ENCODE peak calls at places on chromosomes 16 and 17, in seven cellular contexts. C is choroid plexus epithelial cell, M is PC-3, Z is lower leg skin, P is brain microvascular endothelial cell, Q is left lung, B is AG10803. D is an unnamed sample.

GRCh38 chr16:48526058-48526957 is 83.7 kb downstream of the N4BP1 start:
- DNase-seq in C (peak), M (peak), Z (no peak), P (no peak), Q (peak), B (no peak), D (no peak)

GRCh38 chr16:49649013-49649785 is 206.7 kb downstream of the ZNF423 start:
- DNase-seq in C (peak), M (peak), Z (no peak), P (peak), Q (no peak), B (no peak), D (no peak)

GRCh38 chr16:7509919-7510705 is 177.5 kb downstream of the RBFOX1 start:
- DNase-seq in C (no peak), M (no peak), Z (no peak), P (no peak), Q (no peak), B (no peak), D (no peak)

GRCh38 chr17:7260601-7261376 is 1.5 kb downstream of the CLDN7 start:
- DNase-seq in C (no peak), M (peak), Z (no peak), P (no peak), Q (peak), B (no peak), D (no peak)

GRCh38 chr16:2237552-2238395 is 1.5 kb downstream of the DNASE1L2 start:
- DNase-seq in C (no peak), M (no peak), Z (no peak), P (no peak), Q (no peak), B (no peak), D (no peak)

GRCh38 chr17:55210292-55210691 is 54.5 kb upstream of the HLF start:
- DNase-seq in C (no peak), M (no peak), Z (no peak), P (no peak), Q (no peak), B (no peak), D (no peak)

GRCh38 chr16:2151188-2152091 is 3.0 kb downstream of the RAB26 start:
- DNase-seq in C (no peak), M (no peak), Z (no peak), P (no peak), Q (no peak), B (no peak), D (no peak)

GRCh38 chr16:27383511-27384243 is 18.3 kb upstream of the IL21R start:
- DNase-seq in C (no peak), M (no peak), Z (no peak), P (no peak), Q (peak), B (no peak), D (no peak)

GRCh38 chr17:28843810-28844137 is 1.2 kb upstream of the FAM222B start:
- DNase-seq in C (no peak), M (no peak), Z (no peak), P (no peak), Q (no peak), B (no peak), D (no peak)

GRCh38 chr16:50368410-50369132 is at the start of gene BRD7:
- DNase-seq in C (peak), M (peak), Z (no peak), P (peak), Q (peak), B (peak), D (no peak)

GRCh38 chr17:14940112-14940945 is 324.8 kb downstream of the PMP22 start:
- DNase-seq in C (peak), M (no peak), Z (no peak), P (no peak), Q (no peak), B (peak), D (no peak)

GRCh38 chr17:55795098-55795497 is 44.2 kb downstream of the PCTP start:
- DNase-seq in C (no peak), M (peak), Z (no peak), P (no peak), Q (no peak), B (no peak), D (no peak)

GRCh38 chr17:6928193-6928592 is 67.7 kb upstream of the ALOX12 start:
- DNase-seq in C (no peak), M (no peak), Z (no peak), P (no peak), Q (no peak), B (no peak), D (no peak)

GRCh38 chr16:52069866-52070265 is 477.1 kb downstream of the TOX3 start:
- DNase-seq in C (peak), M (peak), Z (no peak), P (peak), Q (no peak), B (peak), D (no peak)

GRCh38 chr16:4765511-4766474 is 1.2 kb downstream of the ZNF500 start:
- DNase-seq in C (no peak), M (no peak), Z (no peak), P (no peak), Q (no peak), B (no peak), D (no peak)

GRCh38 chr16:55671206-55671973 is 15.6 kb downstream of the SLC6A2 start:
- DNase-seq in C (no peak), M (no peak), Z (no peak), P (no peak), Q (no peak), B (no peak), D (no peak)

GRCh38 chr17:45316271-45317112 is at the start of gene MAP3K14:
- DNase-seq in C (peak), M (peak), Z (no peak), P (no peak), Q (peak), B (peak), D (no peak)
- TF ChIP-seq CTCF in C (peak), M (no peak), Z (no peak), P (peak), Q (no peak), B (peak), D (peak)

GRCh38 chr17:36661047-36661666 is 59.8 kb downstream of the MRM1 start:
- DNase-seq in C (no peak), M (no peak), Z (no peak), P (no peak), Q (no peak), B (no peak), D (no peak)
- H3K4me3 ChIP-seq in C (no peak), M (no peak), Z (no peak), P (no peak), Q (no peak), B (no peak), D (no peak)

GRCh38 chr17:48663134-48663924 is 37.2 kb upstream of the HOXB9 start:
- DNase-seq in C (no peak), M (peak), Z (no peak), P (no peak), Q (no peak), B (no peak), D (no peak)
- TF ChIP-seq CTCF in C (peak), M (peak), Z (no peak), P (peak), Q (no peak), B (no peak), D (peak)

GRCh38 chr16:11098601-11099377 is 154.4 kb downstream of the CLEC16A start:
- DNase-seq in C (no peak), M (no peak), Z (no peak), P (no peak), Q (no peak), B (no peak), D (no peak)

GRCh38 chr16:11095935-11096334 is 151.6 kb downstream of the CLEC16A start:
- DNase-seq in C (no peak), M (no peak), Z (no peak), P (no peak), Q (no peak), B (no peak), D (no peak)

GRCh38 chr16:11097782-11098167 is 153.4 kb downstream of the CLEC16A start:
- DNase-seq in C (no peak), M (no peak), Z (no peak), P (no peak), Q (no peak), B (no peak), D (no peak)

GRCh38 chr16:11094838-11095565 is 150.6 kb downstream of the CLEC16A start:
- DNase-seq in C (no peak), M (no peak), Z (no peak), P (no peak), Q (no peak), B (no peak), D (no peak)

GRCh38 chr16:11097094-11097781 is 152.9 kb downstream of the CLEC16A start:
- DNase-seq in C (no peak), M (no peak), Z (no peak), P (no peak), Q (no peak), B (no peak), D (no peak)
- H3K4me3 ChIP-seq in C (no peak), M (no peak), Z (no peak), P (no peak), Q (no peak), B (no peak), D (no peak)

DNA sequence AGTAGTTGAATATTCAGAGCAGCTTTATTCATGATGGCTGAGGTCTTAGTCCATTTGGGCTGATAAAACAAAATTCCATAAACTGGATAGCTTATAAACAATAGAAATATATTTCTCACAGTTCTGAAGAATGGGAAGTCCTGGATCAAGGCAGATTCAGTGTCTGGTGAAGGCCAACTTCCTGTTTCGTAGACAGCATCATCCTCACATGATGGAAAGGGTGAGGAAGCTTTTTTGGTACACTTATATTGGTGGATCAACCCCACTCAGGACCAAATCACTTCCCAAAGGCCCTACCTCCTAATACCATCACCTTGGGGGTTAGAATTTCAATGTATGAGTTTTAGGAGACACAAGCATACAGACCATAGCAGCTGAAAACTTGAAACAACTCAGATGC is 224.2 kb downstream of the CYB561 start:
- DNase-seq in C (no peak), M (no peak), Z (no peak), P (no peak), Q (no peak), B (no peak), D (no peak)
- TF ChIP-seq CTCF in C (no peak), M (no peak), Z (no peak), P (no peak), Q (no peak), B (no peak), D (no peak)

GRCh38 chr17:36188891-36189306 is 7.7 kb downstream of the CCL3L1 start:
- DNase-seq in C (no peak), M (no peak), Z (peak), P (no peak), Q (no peak), B (no peak), D (no peak)

GRCh38 chr17:36183811-36184765 is 7.7 kb upstream of the TBC1D3B start:
- DNase-seq in C (no peak), M (no peak), Z (no peak), P (no peak), Q (no peak), B (no peak), D (no peak)

GRCh38 chr17:36185416-36185815 is 9.0 kb upstream of the TBC1D3B start:
- DNase-seq in C (no peak), M (no peak), Z (no peak), P (no peak), Q (no peak), B (no peak), D (no peak)

GRCh38 chr17:36182176-36183000 is 6.0 kb upstream of the TBC1D3B start:
- DNase-seq in C (peak), M (no peak), Z (no peak), P (no peak), Q (no peak), B (no peak), D (no peak)

GRCh38 chr17:36183001-36183810 is 6.8 kb upstream of the TBC1D3B start:
- DNase-seq in C (peak), M (peak), Z (no peak), P (peak), Q (peak), B (peak), D (peak)
- H3K4me3 ChIP-seq in C (peak), M (peak), Z (peak), P (peak), Q (peak), B (peak), D (peak)

GRCh38 chr16:72848759-72849664 is 198.9 kb downstream of the ZFHX3 start:
- DNase-seq in C (peak), M (peak), Z (peak), P (peak), Q (peak), B (peak), D (peak)

GRCh38 chr16:72846594-72846993 is 201.3 kb downstream of the ZFHX3 start:
- DNase-seq in C (no peak), M (no peak), Z (no peak), P (no peak), Q (no peak), B (no peak), D (no peak)

GRCh38 chr16:72845322-72846020 is 202.5 kb downstream of the ZFHX3 start:
- DNase-seq in C (no peak), M (no peak), Z (no peak), P (no peak), Q (no peak), B (no peak), D (no peak)

GRCh38 chr16:72848045-72848410 is 199.9 kb downstream of the ZFHX3 start:
- DNase-seq in C (no peak), M (no peak), Z (no peak), P (no peak), Q (no peak), B (no peak), D (no peak)

GRCh38 chr16:72847187-72848044 is 200.5 kb downstream of the ZFHX3 start:
- DNase-seq in C (peak), M (peak), Z (no peak), P (peak), Q (no peak), B (peak), D (no peak)
- TF ChIP-seq CTCF in C (peak), M (peak), Z (no peak), P (peak), Q (no peak), B (peak), D (peak)

GRCh38 chr16:10870808-10871156 is 6.2 kb upstream of the CIITA start:
- DNase-seq in C (no peak), M (no peak), Z (no peak), P (no peak), Q (no peak), B (no peak), D (no peak)
- H3K4me3 ChIP-seq in C (no peak), M (no peak), Z (no peak), P (no peak), Q (no peak), B (no peak), D (no peak)

DNA sequence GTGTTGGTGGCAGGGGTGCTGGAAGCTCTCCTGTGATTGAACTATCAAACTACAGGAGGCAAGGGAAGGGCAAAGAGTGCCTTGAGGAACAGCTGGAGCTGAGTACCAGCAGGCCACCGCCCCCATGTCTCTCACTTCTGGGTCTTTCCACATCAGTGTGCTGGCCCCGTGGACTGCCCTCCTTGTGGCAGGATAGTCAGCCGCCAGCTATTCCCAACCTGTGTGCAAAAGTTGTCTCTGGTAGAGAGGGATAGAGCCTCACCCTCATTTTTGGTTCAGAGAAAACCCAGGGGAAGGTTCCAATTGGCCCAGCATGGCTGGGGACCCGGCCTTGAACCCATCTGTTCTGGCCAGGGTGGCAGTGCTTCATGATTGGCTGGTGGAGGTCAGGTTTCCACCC is 211.8 kb downstream of the IRF8 start:
- DNase-seq in C (no peak), M (no peak), Z (no peak), P (no peak), Q (no peak), B (no peak), D (no peak)
- TF ChIP-seq CTCF in C (no peak), M (no peak), Z (no peak), P (no peak), Q (no peak), B (no peak), D (no peak)

GRCh38 chr17:80262775-80263244 is 2.2 kb downstream of the RNF213 start:
- DNase-seq in C (no peak), M (no peak), Z (no peak), P (no peak), Q (no peak), B (no peak), D (no peak)
- H3K4me3 ChIP-seq in C (no peak), M (no peak), Z (no peak), P (no peak), Q (peak), B (peak), D (peak)